ENCODE peak calls at places on chromosomes 11 and 22, in eight cellular contexts. E is GM12878, U is SK-N-SH, R is GM23338, B is breast epithelium, D is HL-60, N is stomach, M is GM12892. L is an unnamed sample.

GRCh38 chr11:12106101-12106500 is 4.3 kb upstream of the MICAL2 start:
- DNase-seq in N (no peak), U (no peak), R (no peak), D (no peak), M (no peak), E (no peak), B (no peak), L (no peak)

GRCh38 chr22:27438271-27438980 is 363.1 kb downstream of the MN1 start:
- DNase-seq in E (no peak), U (peak; percentile 75), R (no peak), N (peak; percentile 73), B (no peak), D (no peak), M (no peak), L (no peak)

GRCh38 chr22:46584081-46584903 is 35.9 kb upstream of the GRAMD4 start:
- DNase-seq in M (no peak), E (no peak), D (no peak), U (no peak), N (no peak), R (no peak), B (no peak), L (no peak)

GRCh38 chr22:23199159-23199558 is 18.9 kb downstream of the BCR start:
- DNase-seq in D (no peak), R (peak; percentile 46), M (no peak), U (no peak), E (no peak), N (no peak), B (no peak), L (no peak)

GRCh38 chr22:47014636-47014930 is 252.1 kb downstream of the TBC1D22A start:
- DNase-seq in B (no peak), N (peak; percentile 11), R (no peak), E (no peak), M (no peak), U (no peak), D (no peak), L (no peak)

GRCh38 chr11:10695821-10696220 is 2.3 kb upstream of the IRAG1 start:
- DNase-seq in B (no peak), M (no peak), E (no peak), U (no peak), D (no peak), N (no peak), R (no peak), L (no peak)

GRCh38 chr22:11042116-11042515 is 4485.9 kb upstream of the OR11H1 start:
- DNase-seq in U (no peak), D (no peak), M (no peak), B (no peak), E (no peak), R (no peak), N (no peak), L (no peak)

GRCh38 chr11:11450744-11451362 is 97.8 kb upstream of the CSNK2A3 start:
- DNase-seq in M (no peak), D (no peak), U (no peak), N (no peak), E (no peak), R (no peak), B (no peak), L (no peak)

GRCh38 chr11:27350503-27350902 is 12.5 kb downstream of the CCDC34 start:
- DNase-seq in N (no peak), B (no peak), D (no peak), E (no peak), U (no peak), R (no peak), M (no peak), L (no peak)

GRCh38 chr11:80686889-80687288 is 1246.1 kb upstream of the TENM4 start:
- DNase-seq in M (no peak), B (no peak), R (no peak), N (no peak), U (no peak), E (no peak), D (no peak), L (no peak)

GRCh38 chr11:27812341-27812740 is 112.1 kb upstream of the BDNF start:
- DNase-seq in B (no peak), D (no peak), M (no peak), N (no peak), R (no peak), U (no peak), E (no peak), L (no peak)

GRCh38 chr11:65855927-65856363 is 2.0 kb downstream of the CFL1 start:
- DNase-seq in E (no peak), M (no peak), B (no peak), D (no peak), N (no peak), U (no peak), R (no peak), L (no peak)

GRCh38 chr11:82980292-82980691 is 78.8 kb downstream of the DDIAS start:
- DNase-seq in R (no peak), N (no peak), M (no peak), U (no peak), D (no peak), E (no peak), B (no peak), L (no peak)

GRCh38 chr11:64352099-64353005 is 6.6 kb upstream of the RPS6KA4 start:
- DNase-seq in E (no peak), U (no peak), N (no peak), B (no peak), D (no peak), M (no peak), R (no peak), L (no peak)

GRCh38 chr22:31230871-31231621 is 18.9 kb downstream of the LIMK2 start:
- DNase-seq in U (peak; percentile 37), E (no peak), D (no peak), M (no peak), R (peak; percentile 23), B (no peak), N (peak; percentile 68), L (no peak)
- TF ChIP-seq POLR2AphosphoS5 in U (no peak), E (no peak), D (no peak), M (no peak), R (no peak), B (peak; percentile 29), N (peak; percentile 48), L (no peak)

GRCh38 chr11:92843455-92843854 is 126.0 kb upstream of the MTNR1B start:
- DNase-seq in R (no peak), B (no peak), N (no peak), U (no peak), M (no peak), E (no peak), D (no peak), L (no peak)

GRCh38 chr11:92845390-92846185 is 123.9 kb upstream of the MTNR1B start:
- DNase-seq in E (no peak), U (peak; percentile 45), D (no peak), N (no peak), B (no peak), R (no peak), M (no peak), L (no peak)

GRCh38 chr11:92846542-92847125 is 122.8 kb upstream of the MTNR1B start:
- DNase-seq in U (no peak), E (no peak), R (no peak), M (no peak), B (no peak), D (no peak), N (no peak), L (no peak)

GRCh38 chr11:92841719-92842118 is 127.7 kb upstream of the MTNR1B start:
- DNase-seq in R (no peak), D (no peak), E (no peak), U (no peak), N (no peak), B (no peak), M (no peak), L (no peak)

GRCh38 chr11:92844197-92844596 is 125.3 kb upstream of the MTNR1B start:
- DNase-seq in B (no peak), N (no peak), M (no peak), R (no peak), E (no peak), U (no peak), D (no peak), L (no peak)
- TF ChIP-seq POLR2AphosphoS5 in B (no peak), N (no peak), M (no peak), R (no peak), E (no peak), U (no peak), D (no peak), L (no peak)

GRCh38 chr11:68541983-68542382 is 81.4 kb downstream of the PPP6R3 start:
- DNase-seq in D (no peak), R (no peak), E (no peak), N (no peak), U (no peak), M (no peak), B (no peak), L (no peak)

GRCh38 chr11:68545347-68545746 is 84.8 kb downstream of the PPP6R3 start:
- DNase-seq in D (no peak), N (no peak), B (no peak), U (no peak), M (no peak), R (no peak), E (no peak), L (no peak)

GRCh38 chr11:68545796-68546195 is 85.2 kb downstream of the PPP6R3 start:
- DNase-seq in R (no peak), M (no peak), U (no peak), B (no peak), N (peak; percentile 63), D (no peak), E (no peak), L (no peak)

GRCh38 chr11:68543594-68543993 is 83.0 kb downstream of the PPP6R3 start:
- DNase-seq in U (no peak), R (no peak), N (no peak), M (no peak), D (no peak), E (no peak), B (no peak), L (no peak)

DNA sequence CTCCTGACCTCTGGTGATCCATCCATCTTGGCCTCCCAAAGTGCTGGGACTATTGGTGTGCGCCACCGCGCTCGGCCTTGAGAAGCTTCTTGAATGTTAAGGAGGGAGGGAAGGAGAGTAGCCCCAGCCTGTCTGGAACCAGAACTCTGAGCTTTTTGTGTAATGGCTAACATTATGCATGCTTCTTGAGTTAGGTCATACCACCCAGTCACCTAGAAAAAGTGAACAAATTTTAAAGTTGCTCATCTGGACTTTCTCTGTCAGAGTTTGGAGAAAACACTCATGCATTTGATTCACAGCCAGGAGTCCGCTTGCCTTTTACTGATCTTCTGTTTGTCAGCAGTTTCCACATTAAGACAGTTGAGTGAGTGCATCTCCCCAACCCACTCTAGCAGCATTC is 82.1 kb downstream of the PPP6R3 start:
- DNase-seq in N (no peak), R (peak; percentile 27), M (no peak), D (no peak), B (no peak), U (no peak), E (no peak), L (no peak)
- TF ChIP-seq POLR2AphosphoS5 in N (peak; percentile 45), R (no peak), M (no peak), D (no peak), B (no peak), U (peak; percentile 40), E (no peak), L (no peak)

DNA sequence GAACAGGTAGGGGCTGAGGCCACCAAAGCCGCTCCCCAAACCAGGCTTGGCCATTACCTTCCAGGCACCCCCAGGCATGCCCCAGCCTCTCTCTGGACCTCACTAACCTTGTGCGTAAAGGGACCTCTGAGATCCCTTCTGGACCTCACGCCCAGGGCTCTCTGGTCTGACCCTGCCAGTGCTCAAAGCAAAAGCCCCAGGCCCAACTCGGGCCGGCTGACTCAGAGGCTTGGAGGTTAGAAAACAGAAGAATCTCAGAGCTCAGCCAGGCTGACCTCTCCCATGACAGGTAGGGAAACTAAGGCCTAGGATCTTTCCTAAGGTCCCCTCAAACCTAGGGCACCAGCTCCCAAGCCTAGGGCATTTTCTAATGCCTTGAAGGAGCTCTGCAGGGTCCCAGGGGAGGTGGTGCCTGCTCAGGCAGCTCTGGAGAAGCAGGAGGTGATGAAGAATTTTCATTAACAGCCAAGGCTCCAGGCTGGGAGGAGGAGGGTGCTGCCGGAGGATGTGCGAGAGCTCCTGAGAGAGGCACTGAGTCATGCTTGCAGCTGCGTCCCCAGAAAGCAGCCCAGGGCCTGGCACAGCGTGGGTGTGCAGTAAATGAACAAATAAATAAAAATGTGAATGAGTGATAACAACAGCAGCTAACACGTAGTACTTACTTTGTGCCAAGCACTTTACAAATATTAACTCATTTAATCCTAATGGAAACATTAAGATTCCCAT is 25.6 kb downstream of the ARRB1 start:
- DNase-seq in E (no peak), R (no peak), B (no peak), N (peak; percentile 85), U (no peak), D (no peak), M (no peak), L (no peak)
- TF ChIP-seq POLR2AphosphoS5 in E (no peak), R (no peak), B (no peak), N (peak; percentile 90), U (no peak), D (no peak), M (no peak), L (no peak)

L was measured in GM12891.